ENCODE peak calls at places on chromosome 15, in five cellular contexts. One of them, this sample, is unnamed.
A peak's percentile ranks its signal among the peaks of the same experiment; 100 is the strongest.

GRCh38 chr15:71103102-71103676 is 12.1 kb upstream of the THSD4 start:
- DNase-seq in astrocyte: no peak
- DNase-seq in tibial nerve: no peak
- DNase-seq in CD8-positive, alpha-beta T cell: no peak
- DNase-seq in upper lobe of right lung: no peak
- DNase-seq in this sample: peak; percentile 82

GRCh38 chr15:79682285-79682684 is 214.5 kb downstream of the MTHFS start:
- DNase-seq in astrocyte: peak; percentile 82
- DNase-seq in tibial nerve: no peak
- DNase-seq in CD8-positive, alpha-beta T cell: no peak
- DNase-seq in upper lobe of right lung: no peak
- DNase-seq in this sample: peak; percentile 29

GRCh38 chr15:48285329-48286214 is 45.7 kb upstream of the DUT start:
- DNase-seq in astrocyte: peak; percentile 74
- DNase-seq in tibial nerve: no peak
- DNase-seq in CD8-positive, alpha-beta T cell: peak; percentile 19
- DNase-seq in upper lobe of right lung: no peak
- DNase-seq in this sample: peak; percentile 78

GRCh38 chr15:44194397-44195150 is 497 bp downstream of the FRMD5 start:
- DNase-seq in astrocyte: peak; percentile 86
- DNase-seq in tibial nerve: no peak
- DNase-seq in CD8-positive, alpha-beta T cell: peak; percentile 14
- DNase-seq in upper lobe of right lung: peak; percentile 68
- DNase-seq in this sample: peak; percentile 75

GRCh38 chr15:43977072-43977884 is 150.5 kb downstream of the WDR76 start:
- DNase-seq in astrocyte: no peak
- DNase-seq in tibial nerve: no peak
- DNase-seq in CD8-positive, alpha-beta T cell: no peak
- DNase-seq in upper lobe of right lung: no peak
- DNase-seq in this sample: no peak

GRCh38 chr15:84840255-84840654 is 23.1 kb downstream of the ALPK3 start:
- DNase-seq in astrocyte: no peak
- DNase-seq in tibial nerve: no peak
- DNase-seq in CD8-positive, alpha-beta T cell: no peak
- DNase-seq in upper lobe of right lung: no peak
- DNase-seq in this sample: no peak

GRCh38 chr15:94387854-94388441 is 156.6 kb downstream of the MCTP2 start:
- DNase-seq in astrocyte: no peak
- DNase-seq in tibial nerve: no peak
- DNase-seq in CD8-positive, alpha-beta T cell: no peak
- DNase-seq in upper lobe of right lung: no peak
- DNase-seq in this sample: no peak

GRCh38 chr15:79644091-79644490 is 212.0 kb downstream of the MINAR1 start:
- DNase-seq in astrocyte: peak; percentile 76
- DNase-seq in tibial nerve: no peak
- DNase-seq in CD8-positive, alpha-beta T cell: no peak
- DNase-seq in upper lobe of right lung: no peak
- DNase-seq in this sample: peak; percentile 43

GRCh38 chr15:95932676-95933075 is 397.8 kb upstream of the NR2F2 start:
- DNase-seq in astrocyte: peak; percentile 87
- DNase-seq in tibial nerve: no peak
- DNase-seq in CD8-positive, alpha-beta T cell: no peak
- DNase-seq in upper lobe of right lung: no peak
- DNase-seq in this sample: no peak

GRCh38 chr15:42890161-42890913 is 30.2 kb downstream of the TTBK2 start:
- DNase-seq in astrocyte: peak; percentile 98
- DNase-seq in tibial nerve: no peak
- DNase-seq in CD8-positive, alpha-beta T cell: no peak
- DNase-seq in upper lobe of right lung: no peak
- DNase-seq in this sample: peak; percentile 98
- H3K4me3 ChIP-seq in astrocyte: no peak overlapping the region
- H3K4me3 ChIP-seq in tibial nerve: no peak overlapping the region
- H3K4me3 ChIP-seq in CD8-positive, alpha-beta T cell: no peak overlapping the region
- H3K4me3 ChIP-seq in upper lobe of right lung: no peak overlapping the region
- H3K4me3 ChIP-seq in this sample: no peak overlapping the region

DNA sequence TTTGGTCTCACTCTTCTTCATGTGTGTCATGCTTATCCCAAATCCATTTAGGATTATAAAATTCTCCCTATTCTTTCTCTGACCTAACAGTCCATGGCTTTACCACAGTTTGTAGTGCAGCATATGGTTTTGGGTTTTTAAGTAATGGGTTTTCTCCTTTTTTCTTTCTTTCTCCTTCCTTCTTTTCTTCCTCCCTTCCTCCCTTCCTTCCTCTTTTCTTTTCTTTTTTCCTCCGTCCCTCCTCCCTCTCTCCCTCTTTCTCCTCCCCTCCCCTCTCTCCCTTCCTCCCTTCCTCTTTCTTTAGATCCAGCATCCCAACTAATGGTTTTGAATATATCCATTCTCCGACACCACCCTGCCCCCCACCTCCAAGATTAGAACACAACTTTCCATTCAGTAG is 118.9 kb downstream of the RBPMS2 start:
- DNase-seq in astrocyte: no peak
- DNase-seq in tibial nerve: no peak
- DNase-seq in CD8-positive, alpha-beta T cell: no peak
- DNase-seq in upper lobe of right lung: no peak
- DNase-seq in this sample: no peak
- TF ChIP-seq CTCF in astrocyte: no peak
- TF ChIP-seq CTCF in tibial nerve: no peak
- TF ChIP-seq CTCF in CD8-positive, alpha-beta T cell: no peak
- TF ChIP-seq CTCF in upper lobe of right lung: no peak
- TF ChIP-seq CTCF in this sample: no peak

DNA sequence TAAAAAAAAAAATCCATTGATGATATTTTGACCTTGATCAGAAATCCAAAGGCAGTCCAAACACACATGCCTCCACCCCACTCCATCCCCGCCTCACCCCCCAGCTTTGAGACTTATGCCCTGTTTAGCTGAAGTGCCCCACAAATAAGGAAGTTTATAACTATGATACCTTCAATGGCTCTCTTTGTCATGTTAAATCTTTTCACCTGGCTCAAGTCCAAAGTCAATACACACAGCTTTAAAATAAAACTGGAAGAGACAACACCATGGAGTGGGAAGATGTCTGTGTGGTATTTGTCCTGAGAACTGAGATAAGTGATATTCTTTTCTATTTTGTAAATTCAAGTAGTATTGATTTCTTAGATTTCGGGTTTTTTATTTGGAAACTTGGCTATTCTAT is 5.0 kb downstream of the FOXB1 start:
- DNase-seq in astrocyte: no peak
- DNase-seq in tibial nerve: no peak
- DNase-seq in CD8-positive, alpha-beta T cell: no peak
- DNase-seq in upper lobe of right lung: no peak
- DNase-seq in this sample: no peak
- H3K27me3 ChIP-seq in astrocyte: peaks cover 95% of the 10 kb centered on the region
- H3K27me3 ChIP-seq in tibial nerve: peaks cover 100% of the 10 kb centered on the region
- H3K27me3 ChIP-seq in CD8-positive, alpha-beta T cell: peaks cover 52% of the 10 kb centered on the region
- H3K27me3 ChIP-seq in upper lobe of right lung: peaks cover 89% of the 10 kb centered on the region
- H3K27me3 ChIP-seq in this sample: peaks cover 63% of the 10 kb centered on the region

GRCh38 chr15:35691176-35691761 is 145.3 kb upstream of the DPH6 start:
- DNase-seq in astrocyte: no peak
- DNase-seq in tibial nerve: no peak
- DNase-seq in CD8-positive, alpha-beta T cell: no peak
- DNase-seq in upper lobe of right lung: no peak
- DNase-seq in this sample: no peak
- H3K4me3 ChIP-seq in astrocyte: no peak overlapping the region
- H3K4me3 ChIP-seq in tibial nerve: no peak overlapping the region
- H3K4me3 ChIP-seq in CD8-positive, alpha-beta T cell: no peak overlapping the region
- H3K4me3 ChIP-seq in upper lobe of right lung: no peak overlapping the region
- H3K4me3 ChIP-seq in this sample: no peak overlapping the region

GRCh38 chr15:74336061-74337005 is 31.1 kb downstream of the CYP11A1 start:
- DNase-seq in astrocyte: no peak
- DNase-seq in tibial nerve: no peak
- DNase-seq in CD8-positive, alpha-beta T cell: no peak
- DNase-seq in upper lobe of right lung: peak; percentile 31
- DNase-seq in this sample: peak; percentile 48
- TF ChIP-seq CTCF in astrocyte: no peak
- TF ChIP-seq CTCF in tibial nerve: no peak
- TF ChIP-seq CTCF in CD8-positive, alpha-beta T cell: no peak
- TF ChIP-seq CTCF in upper lobe of right lung: no peak
- TF ChIP-seq CTCF in this sample: no peak

GRCh38 chr15:88802250-88802990 is 816 bp upstream of the ACAN start:
- DNase-seq in astrocyte: no peak
- DNase-seq in tibial nerve: no peak
- DNase-seq in CD8-positive, alpha-beta T cell: no peak
- DNase-seq in upper lobe of right lung: no peak
- DNase-seq in this sample: no peak
- H3K27me3 ChIP-seq in astrocyte: peaks cover 44% of the 10 kb centered on the region
- H3K27me3 ChIP-seq in tibial nerve: peaks cover 83% of the 10 kb centered on the region
- H3K27me3 ChIP-seq in CD8-positive, alpha-beta T cell: peaks cover 9% of the 10 kb centered on the region
- H3K27me3 ChIP-seq in upper lobe of right lung: peaks cover 87% of the 10 kb centered on the region
- H3K27me3 ChIP-seq in this sample: peaks cover 30% of the 10 kb centered on the region

DNA sequence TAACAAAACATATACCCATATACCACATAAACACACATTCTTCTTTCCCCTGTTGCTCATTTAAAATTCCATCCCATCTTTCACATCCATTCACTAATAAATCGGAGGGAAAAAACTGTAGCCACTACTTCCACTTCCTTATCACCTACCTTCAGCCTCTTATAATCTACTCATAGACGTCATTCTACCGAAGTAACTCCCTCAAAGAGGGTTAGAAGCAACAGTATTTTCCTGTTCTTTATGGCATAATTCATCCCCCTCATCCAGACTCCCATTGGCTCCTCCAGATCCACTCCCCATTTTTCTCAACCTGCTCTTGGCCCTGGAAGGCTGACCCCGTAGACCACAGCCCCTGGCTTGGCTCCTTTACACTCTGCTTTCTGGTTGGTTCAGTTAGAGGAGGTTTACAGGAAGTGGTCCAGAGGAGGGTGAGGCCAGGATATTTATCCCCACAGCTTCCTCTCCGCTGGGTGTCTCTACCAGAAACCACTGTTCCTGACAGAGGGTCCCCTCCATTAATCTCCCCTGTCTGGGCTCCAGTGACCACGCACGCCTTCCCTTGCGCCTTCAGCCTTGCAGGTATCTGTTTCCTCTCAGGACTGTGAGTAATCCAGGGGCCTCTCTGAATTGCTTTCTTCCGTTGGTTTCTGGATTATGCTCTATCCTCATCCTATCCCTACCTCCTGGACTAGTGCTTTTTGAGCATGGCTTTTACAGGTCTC is 46.2 kb downstream of the FMN1 start:
- DNase-seq in astrocyte: no peak
- DNase-seq in tibial nerve: no peak
- DNase-seq in CD8-positive, alpha-beta T cell: no peak
- DNase-seq in upper lobe of right lung: no peak
- DNase-seq in this sample: no peak
- H3K4me3 ChIP-seq in astrocyte: no peak overlapping the region
- H3K4me3 ChIP-seq in tibial nerve: no peak overlapping the region
- H3K4me3 ChIP-seq in CD8-positive, alpha-beta T cell: peak overlapping the region; percentile 23
- H3K4me3 ChIP-seq in upper lobe of right lung: no peak overlapping the region
- H3K4me3 ChIP-seq in this sample: no peak overlapping the region

DNA sequence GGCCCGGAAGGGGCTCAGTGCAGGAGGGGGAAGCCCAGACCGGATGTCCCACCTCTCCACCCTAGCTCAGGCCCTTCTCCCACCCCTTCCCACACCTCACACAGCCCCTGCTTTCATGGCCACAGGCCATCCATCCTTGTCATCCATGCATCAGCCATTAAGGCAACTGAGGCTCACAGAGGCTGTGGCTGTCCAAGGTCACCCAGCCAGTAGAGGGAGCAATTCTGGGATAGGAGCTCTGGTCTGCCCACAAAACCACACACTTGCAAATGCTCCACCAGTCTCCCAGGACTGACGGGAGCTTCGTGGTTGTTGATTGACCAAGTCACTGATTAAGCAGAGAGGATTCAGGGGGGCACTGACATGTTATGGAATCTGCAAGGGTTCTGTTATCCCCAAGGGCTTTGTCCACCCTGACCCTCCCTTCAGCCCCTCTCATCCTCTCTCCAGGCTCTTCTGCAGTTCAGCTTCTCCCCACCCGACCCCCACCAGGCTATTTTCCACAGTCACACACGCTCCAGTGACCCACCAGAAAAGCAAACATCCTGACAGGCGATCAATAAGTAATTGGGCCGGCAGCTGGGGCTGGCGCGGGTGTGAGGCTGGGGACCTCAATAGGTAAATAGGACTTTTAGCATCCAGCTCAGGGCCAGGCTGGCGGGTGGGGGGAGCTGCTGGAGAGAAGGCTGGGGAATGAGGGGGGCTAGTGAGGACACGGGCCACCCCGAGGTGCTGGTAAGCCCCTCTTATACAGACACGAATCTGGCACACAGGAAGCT is 15.0 kb downstream of the LINGO1 start:
- DNase-seq in astrocyte: no peak
- DNase-seq in tibial nerve: no peak
- DNase-seq in CD8-positive, alpha-beta T cell: no peak
- DNase-seq in upper lobe of right lung: no peak
- DNase-seq in this sample: peak; percentile 13
- TF ChIP-seq CTCF in astrocyte: no peak
- TF ChIP-seq CTCF in tibial nerve: no peak
- TF ChIP-seq CTCF in CD8-positive, alpha-beta T cell: no peak
- TF ChIP-seq CTCF in upper lobe of right lung: peak; percentile 21
- TF ChIP-seq CTCF in this sample: peak; percentile 57

GRCh38 chr15:77628010-77628409 is 4.7 kb downstream of the LINGO1 start:
- DNase-seq in astrocyte: no peak
- DNase-seq in tibial nerve: no peak
- DNase-seq in CD8-positive, alpha-beta T cell: no peak
- DNase-seq in upper lobe of right lung: no peak
- DNase-seq in this sample: no peak
- H3K27me3 ChIP-seq in astrocyte: peaks cover 43% of the 10 kb centered on the region
- H3K27me3 ChIP-seq in tibial nerve: peaks cover 26% of the 10 kb centered on the region
- H3K27me3 ChIP-seq in CD8-positive, alpha-beta T cell: no peaks in the 10 kb centered on the region
- H3K27me3 ChIP-seq in upper lobe of right lung: peaks cover 20% of the 10 kb centered on the region
- H3K27me3 ChIP-seq in this sample: peaks cover 19% of the 10 kb centered on the region

DNA sequence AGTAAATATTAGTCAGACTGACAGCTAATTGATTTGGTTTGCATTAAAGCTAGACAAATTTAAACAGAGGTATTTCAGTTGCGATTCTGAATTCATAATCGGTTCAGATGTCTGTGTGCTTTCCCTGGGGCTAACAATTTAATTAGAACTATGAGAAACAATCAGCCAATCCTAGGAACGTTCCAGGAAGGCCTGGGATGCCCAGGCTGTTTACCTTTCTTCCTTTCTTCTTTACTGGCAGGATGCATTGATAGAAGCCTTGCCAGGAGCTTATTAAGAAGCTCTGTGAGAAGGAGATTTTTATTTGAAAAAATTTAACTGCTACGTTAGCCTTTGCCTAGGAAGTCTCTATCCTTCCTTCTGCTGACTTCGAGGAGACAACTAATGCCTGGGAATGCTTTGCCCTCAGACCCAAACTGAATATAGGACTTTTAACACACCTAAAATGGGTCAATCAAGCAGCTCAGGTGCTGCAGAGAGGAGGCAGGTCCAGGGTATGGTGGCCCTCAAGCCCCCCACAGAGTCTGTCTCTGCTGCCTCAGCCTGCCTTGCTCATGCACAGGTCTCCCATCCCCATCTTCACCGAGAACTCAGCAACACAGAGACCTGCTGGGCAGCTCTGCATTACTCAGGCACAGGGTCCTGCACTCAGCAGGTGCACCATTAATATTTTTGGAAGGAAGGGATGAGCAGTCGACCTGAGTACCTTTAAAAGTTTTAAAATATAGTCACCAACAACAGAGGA is 48.5 kb downstream of the PCSK6 start:
- DNase-seq in astrocyte: no peak
- DNase-seq in tibial nerve: no peak
- DNase-seq in CD8-positive, alpha-beta T cell: no peak
- DNase-seq in upper lobe of right lung: no peak
- DNase-seq in this sample: no peak
- H3K4me3 ChIP-seq in astrocyte: no peak overlapping the region
- H3K4me3 ChIP-seq in tibial nerve: no peak overlapping the region
- H3K4me3 ChIP-seq in CD8-positive, alpha-beta T cell: no peak overlapping the region
- H3K4me3 ChIP-seq in upper lobe of right lung: no peak overlapping the region
- H3K4me3 ChIP-seq in this sample: no peak overlapping the region

This sample was measured in bronchial epithelial cell.